ENCODE peak calls at places on chromosomes 5 and 9, in nine cellular contexts. C is choroid plexus epithelial cell, T is substantia nigra, J is gastrocnemius medialis, E is smooth muscle cell of the brain vasculature, R is natural killer cell, O is omental fat pad, L is LHCN-M2, Q is brain microvascular endothelial cell. B is an unnamed sample.
A peak's percentile ranks its signal among the peaks of the same experiment; 100 is the strongest.

GRCh38 chr5:175809531-175810121 is 61.8 kb upstream of the CPLX2 start:
- DNase-seq in C (peak; percentile 58), T (no peak), J (no peak), E (no peak), R (no peak), O (no peak), L (peak; percentile 67), Q (peak; percentile 69), B (no peak)

GRCh38 chr9:108569624-108570023 is 286.2 kb downstream of the ACTL7B start:
- DNase-seq in C (peak; percentile 25), T (no peak), J (no peak), E (no peak), R (no peak), O (no peak), L (peak; percentile 81), Q (peak; percentile 48), B (no peak)

GRCh38 chr5:171693397-171693796 is 92.2 kb upstream of the SMIM23 start:
- DNase-seq in C (no peak), T (no peak), J (no peak), E (no peak), R (no peak), O (no peak), L (no peak), Q (no peak), B (peak; percentile 58)

GRCh38 chr5:9265391-9266287 is 280.2 kb downstream of the SEMA5A start:
- DNase-seq in C (peak; percentile 94), T (no peak), J (no peak), E (peak; percentile 88), R (no peak), O (no peak), L (peak; percentile 95), Q (peak; percentile 97), B (no peak)

GRCh38 chr5:107563957-107564544 is 106.7 kb downstream of the EFNA5 start:
- DNase-seq in C (no peak), T (no peak), J (no peak), E (no peak), R (no peak), O (no peak), L (peak; percentile 74), Q (no peak), B (no peak)

GRCh38 chr9:114047717-114048116 is 30.4 kb downstream of the AMBP start:
- DNase-seq in C (peak; percentile 43), T (no peak), J (no peak), E (no peak), R (no peak), O (no peak), L (peak; percentile 7), Q (peak; percentile 11), B (peak; percentile 42)

GRCh38 chr5:148482697-148483462 is 99.1 kb downstream of the FBXO38 start:
- DNase-seq in C (peak; percentile 69), T (peak; percentile 40), J (no peak), E (peak; percentile 17), R (peak; percentile 25), O (no peak), L (peak; percentile 40), Q (peak; percentile 25), B (no peak)

GRCh38 chr5:86075139-86075538 is 542.6 kb upstream of the COX7C start:
- DNase-seq in C (no peak), T (no peak), J (no peak), E (no peak), R (no peak), O (no peak), L (no peak), Q (no peak), B (no peak)

GRCh38 chr5:82855000-82855399 is 222.2 kb downstream of the TMEM167A start:
- DNase-seq in C (no peak), T (no peak), J (no peak), E (no peak), R (no peak), O (no peak), L (no peak), Q (no peak), B (no peak)

GRCh38 chr9:87663556-87663955 is 62.4 kb upstream of the CTSL start:
- DNase-seq in C (no peak), T (no peak), J (no peak), E (no peak), R (no peak), O (no peak), L (no peak), Q (no peak), B (no peak)

GRCh38 chr5:173554989-173555705 is 61.3 kb downstream of the BOD1 start:
- DNase-seq in C (no peak), T (peak; percentile 46), J (no peak), E (no peak), R (no peak), O (no peak), L (no peak), Q (no peak), B (no peak)

GRCh38 chr5:91386120-91386519 is 3.0 kb upstream of the ARRDC3 start:
- DNase-seq in C (no peak), T (no peak), J (no peak), E (no peak), R (no peak), O (no peak), L (no peak), Q (no peak), B (no peak)

GRCh38 chr9:136239135-136239962 is 6.3 kb downstream of the QSOX2 start:
- DNase-seq in C (no peak), T (no peak), J (no peak), E (no peak), R (no peak), O (no peak), L (no peak), Q (no peak), B (no peak)

GRCh38 chr9:15244001-15244441 is 63.0 kb downstream of the TTC39B start:
- DNase-seq in C (peak; percentile 77), T (no peak), J (no peak), E (no peak), R (no peak), O (no peak), L (peak; percentile 57), Q (peak; percentile 30), B (no peak)

GRCh38 chr9:132066057-132066456 is 13.6 kb downstream of the MED27 start:
- DNase-seq in C (no peak), T (no peak), J (no peak), E (no peak), R (no peak), O (no peak), L (no peak), Q (no peak), B (no peak)

GRCh38 chr9:87148391-87149237 is 201.3 kb upstream of the GAS1 start:
- DNase-seq in C (peak; percentile 77), T (peak; percentile 73), J (peak; percentile 60), E (peak; percentile 40), R (no peak), O (peak; percentile 42), L (peak; percentile 79), Q (peak; percentile 67), B (peak; percentile 56)

GRCh38 chr5:130727834-130728233 is 437.2 kb downstream of the HINT1 start:
- DNase-seq in C (no peak), T (no peak), J (no peak), E (no peak), R (no peak), O (no peak), L (no peak), Q (no peak), B (no peak)

GRCh38 chr5:41539454-41539853 is 29.1 kb upstream of the PLCXD3 start:
- DNase-seq in C (peak; percentile 13), T (no peak), J (no peak), E (no peak), R (no peak), O (no peak), L (no peak), Q (no peak), B (no peak)

GRCh38 chr9:36839131-36839885 is 194.8 kb downstream of the PAX5 start:
- DNase-seq in C (no peak), T (no peak), J (no peak), E (no peak), R (no peak), O (no peak), L (no peak), Q (no peak), B (no peak)

GRCh38 chr5:159444441-159445082 is 114.3 kb upstream of the IL12B start:
- DNase-seq in C (peak; percentile 84), T (no peak), J (no peak), E (peak; percentile 53), R (no peak), O (no peak), L (peak; percentile 53), Q (peak; percentile 47), B (no peak)